ENCODE peak calls at places on chromosomes 1 and 21, in seven cellular contexts. One of them, this sample, is unnamed.

GRCh38 chr1:21904725-21905520 is 32.2 kb downstream of the HSPG2 start:
- DNase-seq in nephron progenitor cell: no peak
- DNase-seq in stimulated activated CD8-positive, alpha-beta memory T cell treated with anti-CD3 and anti-CD28 coated beads, Interleukin-4, amount 100 ng/mL, for 48 hours: peak; percentile 59
- DNase-seq in activated CD4-positive, alpha-beta T cell treated with anti-CD3 and anti-CD28 coated beads for 48 hours: peak; percentile 59
- DNase-seq in CD4-positive, alpha-beta memory T cell: no peak
- DNase-seq in glomerular endothelial cell: peak; percentile 96
- DNase-seq in fibroblast of pulmonary artery: peak; percentile 97
- DNase-seq in this sample: peak; percentile 81

GRCh38 chr1:10252508-10252907 is 42.1 kb downstream of the KIF1B start:
- DNase-seq in nephron progenitor cell: no peak
- DNase-seq in stimulated activated CD8-positive, alpha-beta memory T cell treated with anti-CD3 and anti-CD28 coated beads, Interleukin-4, amount 100 ng/mL, for 48 hours: no peak
- DNase-seq in activated CD4-positive, alpha-beta T cell treated with anti-CD3 and anti-CD28 coated beads for 48 hours: no peak
- DNase-seq in CD4-positive, alpha-beta memory T cell: no peak
- DNase-seq in glomerular endothelial cell: no peak
- DNase-seq in fibroblast of pulmonary artery: peak; percentile 43
- DNase-seq in this sample: peak; percentile 32

GRCh38 chr1:96116707-96117106 is 604.9 kb upstream of the PTBP2 start:
- DNase-seq in nephron progenitor cell: no peak
- DNase-seq in stimulated activated CD8-positive, alpha-beta memory T cell treated with anti-CD3 and anti-CD28 coated beads, Interleukin-4, amount 100 ng/mL, for 48 hours: no peak
- DNase-seq in activated CD4-positive, alpha-beta T cell treated with anti-CD3 and anti-CD28 coated beads for 48 hours: no peak
- DNase-seq in CD4-positive, alpha-beta memory T cell: no peak
- DNase-seq in glomerular endothelial cell: no peak
- DNase-seq in fibroblast of pulmonary artery: no peak
- DNase-seq in this sample: no peak

GRCh38 chr1:7562729-7563605 is 208.1 kb upstream of the VAMP3 start:
- DNase-seq in nephron progenitor cell: no peak
- DNase-seq in stimulated activated CD8-positive, alpha-beta memory T cell treated with anti-CD3 and anti-CD28 coated beads, Interleukin-4, amount 100 ng/mL, for 48 hours: no peak
- DNase-seq in activated CD4-positive, alpha-beta T cell treated with anti-CD3 and anti-CD28 coated beads for 48 hours: no peak
- DNase-seq in CD4-positive, alpha-beta memory T cell: no peak
- DNase-seq in glomerular endothelial cell: no peak
- DNase-seq in fibroblast of pulmonary artery: no peak
- DNase-seq in this sample: no peak

GRCh38 chr1:177091036-177091435 is 73.5 kb downstream of the ASTN1 start:
- DNase-seq in nephron progenitor cell: no peak
- DNase-seq in stimulated activated CD8-positive, alpha-beta memory T cell treated with anti-CD3 and anti-CD28 coated beads, Interleukin-4, amount 100 ng/mL, for 48 hours: no peak
- DNase-seq in activated CD4-positive, alpha-beta T cell treated with anti-CD3 and anti-CD28 coated beads for 48 hours: no peak
- DNase-seq in CD4-positive, alpha-beta memory T cell: no peak
- DNase-seq in glomerular endothelial cell: no peak
- DNase-seq in fibroblast of pulmonary artery: no peak
- DNase-seq in this sample: no peak

GRCh38 chr21:15063821-15064575 is 802 bp downstream of the NRIP1 start:
- DNase-seq in nephron progenitor cell: peak; percentile 54
- DNase-seq in stimulated activated CD8-positive, alpha-beta memory T cell treated with anti-CD3 and anti-CD28 coated beads, Interleukin-4, amount 100 ng/mL, for 48 hours: peak; percentile 43
- DNase-seq in activated CD4-positive, alpha-beta T cell treated with anti-CD3 and anti-CD28 coated beads for 48 hours: peak; percentile 37
- DNase-seq in CD4-positive, alpha-beta memory T cell: no peak
- DNase-seq in glomerular endothelial cell: no peak
- DNase-seq in fibroblast of pulmonary artery: peak; percentile 44
- DNase-seq in this sample: peak; percentile 39

GRCh38 chr1:8170059-8170835 is 144.1 kb upstream of the ERRFI1 start:
- DNase-seq in nephron progenitor cell: no peak
- DNase-seq in stimulated activated CD8-positive, alpha-beta memory T cell treated with anti-CD3 and anti-CD28 coated beads, Interleukin-4, amount 100 ng/mL, for 48 hours: no peak
- DNase-seq in activated CD4-positive, alpha-beta T cell treated with anti-CD3 and anti-CD28 coated beads for 48 hours: no peak
- DNase-seq in CD4-positive, alpha-beta memory T cell: no peak
- DNase-seq in glomerular endothelial cell: no peak
- DNase-seq in fibroblast of pulmonary artery: no peak
- DNase-seq in this sample: no peak

GRCh38 chr1:5892370-5892769 is 99.9 kb downstream of the NPHP4 start:
- DNase-seq in nephron progenitor cell: no peak
- DNase-seq in stimulated activated CD8-positive, alpha-beta memory T cell treated with anti-CD3 and anti-CD28 coated beads, Interleukin-4, amount 100 ng/mL, for 48 hours: no peak
- DNase-seq in activated CD4-positive, alpha-beta T cell treated with anti-CD3 and anti-CD28 coated beads for 48 hours: no peak
- DNase-seq in CD4-positive, alpha-beta memory T cell: no peak
- DNase-seq in glomerular endothelial cell: no peak
- DNase-seq in fibroblast of pulmonary artery: no peak
- DNase-seq in this sample: no peak

GRCh38 chr1:29708818-29709710 is 472.7 kb downstream of the PTPRU start:
- DNase-seq in nephron progenitor cell: peak; percentile 22
- DNase-seq in stimulated activated CD8-positive, alpha-beta memory T cell treated with anti-CD3 and anti-CD28 coated beads, Interleukin-4, amount 100 ng/mL, for 48 hours: peak; percentile 36
- DNase-seq in activated CD4-positive, alpha-beta T cell treated with anti-CD3 and anti-CD28 coated beads for 48 hours: no peak
- DNase-seq in CD4-positive, alpha-beta memory T cell: no peak
- DNase-seq in glomerular endothelial cell: no peak
- DNase-seq in fibroblast of pulmonary artery: peak; percentile 74
- DNase-seq in this sample: peak; percentile 84

GRCh38 chr1:93821412-93822144 is 57.4 kb downstream of the DNTTIP2 start:
- DNase-seq in nephron progenitor cell: no peak
- DNase-seq in stimulated activated CD8-positive, alpha-beta memory T cell treated with anti-CD3 and anti-CD28 coated beads, Interleukin-4, amount 100 ng/mL, for 48 hours: no peak
- DNase-seq in activated CD4-positive, alpha-beta T cell treated with anti-CD3 and anti-CD28 coated beads for 48 hours: no peak
- DNase-seq in CD4-positive, alpha-beta memory T cell: no peak
- DNase-seq in glomerular endothelial cell: no peak
- DNase-seq in fibroblast of pulmonary artery: no peak
- DNase-seq in this sample: no peak

GRCh38 chr1:81912383-81912782 is 111.6 kb downstream of the ADGRL2 start:
- DNase-seq in nephron progenitor cell: no peak
- DNase-seq in stimulated activated CD8-positive, alpha-beta memory T cell treated with anti-CD3 and anti-CD28 coated beads, Interleukin-4, amount 100 ng/mL, for 48 hours: no peak
- DNase-seq in activated CD4-positive, alpha-beta T cell treated with anti-CD3 and anti-CD28 coated beads for 48 hours: no peak
- DNase-seq in CD4-positive, alpha-beta memory T cell: no peak
- DNase-seq in glomerular endothelial cell: no peak
- DNase-seq in fibroblast of pulmonary artery: no peak
- DNase-seq in this sample: no peak

GRCh38 chr1:164805399-164805798 is 246.4 kb downstream of the PBX1 start:
- DNase-seq in nephron progenitor cell: no peak
- DNase-seq in stimulated activated CD8-positive, alpha-beta memory T cell treated with anti-CD3 and anti-CD28 coated beads, Interleukin-4, amount 100 ng/mL, for 48 hours: no peak
- DNase-seq in activated CD4-positive, alpha-beta T cell treated with anti-CD3 and anti-CD28 coated beads for 48 hours: no peak
- DNase-seq in CD4-positive, alpha-beta memory T cell: no peak
- DNase-seq in glomerular endothelial cell: no peak
- DNase-seq in fibroblast of pulmonary artery: peak; percentile 51
- DNase-seq in this sample: peak; percentile 86

GRCh38 chr1:41361495-41362356 is 492 bp downstream of the FOXO6 start:
- DNase-seq in nephron progenitor cell: peak; percentile 55
- DNase-seq in stimulated activated CD8-positive, alpha-beta memory T cell treated with anti-CD3 and anti-CD28 coated beads, Interleukin-4, amount 100 ng/mL, for 48 hours: no peak
- DNase-seq in activated CD4-positive, alpha-beta T cell treated with anti-CD3 and anti-CD28 coated beads for 48 hours: peak; percentile 40
- DNase-seq in CD4-positive, alpha-beta memory T cell: peak; percentile 32
- DNase-seq in glomerular endothelial cell: no peak
- DNase-seq in fibroblast of pulmonary artery: peak; percentile 11
- DNase-seq in this sample: no peak

GRCh38 chr1:67814121-67814772 is 19.0 kb downstream of the GNG12 start:
- DNase-seq in nephron progenitor cell: no peak
- DNase-seq in stimulated activated CD8-positive, alpha-beta memory T cell treated with anti-CD3 and anti-CD28 coated beads, Interleukin-4, amount 100 ng/mL, for 48 hours: no peak
- DNase-seq in activated CD4-positive, alpha-beta T cell treated with anti-CD3 and anti-CD28 coated beads for 48 hours: no peak
- DNase-seq in CD4-positive, alpha-beta memory T cell: no peak
- DNase-seq in glomerular endothelial cell: no peak
- DNase-seq in fibroblast of pulmonary artery: no peak
- DNase-seq in this sample: peak; percentile 63

GRCh38 chr21:39523398-39523797 is 71.6 kb downstream of the SH3BGR start:
- DNase-seq in nephron progenitor cell: no peak
- DNase-seq in stimulated activated CD8-positive, alpha-beta memory T cell treated with anti-CD3 and anti-CD28 coated beads, Interleukin-4, amount 100 ng/mL, for 48 hours: no peak
- DNase-seq in activated CD4-positive, alpha-beta T cell treated with anti-CD3 and anti-CD28 coated beads for 48 hours: no peak
- DNase-seq in CD4-positive, alpha-beta memory T cell: no peak
- DNase-seq in glomerular endothelial cell: no peak
- DNase-seq in fibroblast of pulmonary artery: peak; percentile 7
- DNase-seq in this sample: no peak

GRCh38 chr1:67686272-67687197 is 1.5 kb downstream of the GADD45A start:
- DNase-seq in nephron progenitor cell: peak; percentile 79
- DNase-seq in stimulated activated CD8-positive, alpha-beta memory T cell treated with anti-CD3 and anti-CD28 coated beads, Interleukin-4, amount 100 ng/mL, for 48 hours: peak; percentile 66
- DNase-seq in activated CD4-positive, alpha-beta T cell treated with anti-CD3 and anti-CD28 coated beads for 48 hours: peak; percentile 69
- DNase-seq in CD4-positive, alpha-beta memory T cell: peak; percentile 58
- DNase-seq in glomerular endothelial cell: no peak
- DNase-seq in fibroblast of pulmonary artery: peak; percentile 99
- DNase-seq in this sample: peak; percentile 100

GRCh38 chr1:33342041-33342723 is 21.3 kb upstream of the A3GALT2 start:
- DNase-seq in nephron progenitor cell: peak; percentile 43
- DNase-seq in stimulated activated CD8-positive, alpha-beta memory T cell treated with anti-CD3 and anti-CD28 coated beads, Interleukin-4, amount 100 ng/mL, for 48 hours: no peak
- DNase-seq in activated CD4-positive, alpha-beta T cell treated with anti-CD3 and anti-CD28 coated beads for 48 hours: no peak
- DNase-seq in CD4-positive, alpha-beta memory T cell: no peak
- DNase-seq in glomerular endothelial cell: peak; percentile 71
- DNase-seq in fibroblast of pulmonary artery: peak; percentile 98
- DNase-seq in this sample: peak; percentile 96

GRCh38 chr21:42833859-42834729 is 45.2 kb downstream of the WDR4 start:
- DNase-seq in nephron progenitor cell: no peak
- DNase-seq in stimulated activated CD8-positive, alpha-beta memory T cell treated with anti-CD3 and anti-CD28 coated beads, Interleukin-4, amount 100 ng/mL, for 48 hours: no peak
- DNase-seq in activated CD4-positive, alpha-beta T cell treated with anti-CD3 and anti-CD28 coated beads for 48 hours: no peak
- DNase-seq in CD4-positive, alpha-beta memory T cell: no peak
- DNase-seq in glomerular endothelial cell: no peak
- DNase-seq in fibroblast of pulmonary artery: no peak
- DNase-seq in this sample: no peak

GRCh38 chr1:237059244-237059643 is 17.3 kb downstream of the RYR2 start:
- DNase-seq in nephron progenitor cell: no peak
- DNase-seq in stimulated activated CD8-positive, alpha-beta memory T cell treated with anti-CD3 and anti-CD28 coated beads, Interleukin-4, amount 100 ng/mL, for 48 hours: no peak
- DNase-seq in activated CD4-positive, alpha-beta T cell treated with anti-CD3 and anti-CD28 coated beads for 48 hours: no peak
- DNase-seq in CD4-positive, alpha-beta memory T cell: no peak
- DNase-seq in glomerular endothelial cell: no peak
- DNase-seq in fibroblast of pulmonary artery: no peak
- DNase-seq in this sample: no peak

GRCh38 chr1:87953732-87954344 is 625.2 kb downstream of the LMO4 start:
- DNase-seq in nephron progenitor cell: peak; percentile 54
- DNase-seq in stimulated activated CD8-positive, alpha-beta memory T cell treated with anti-CD3 and anti-CD28 coated beads, Interleukin-4, amount 100 ng/mL, for 48 hours: peak; percentile 55
- DNase-seq in activated CD4-positive, alpha-beta T cell treated with anti-CD3 and anti-CD28 coated beads for 48 hours: peak; percentile 43
- DNase-seq in CD4-positive, alpha-beta memory T cell: peak; percentile 49
- DNase-seq in glomerular endothelial cell: peak; percentile 39
- DNase-seq in fibroblast of pulmonary artery: peak; percentile 86
- DNase-seq in this sample: peak; percentile 85

GRCh38 chr1:223732993-223733798 is 20.9 kb downstream of the CAPN2 start:
- DNase-seq in nephron progenitor cell: no peak
- DNase-seq in stimulated activated CD8-positive, alpha-beta memory T cell treated with anti-CD3 and anti-CD28 coated beads, Interleukin-4, amount 100 ng/mL, for 48 hours: no peak
- DNase-seq in activated CD4-positive, alpha-beta T cell treated with anti-CD3 and anti-CD28 coated beads for 48 hours: no peak
- DNase-seq in CD4-positive, alpha-beta memory T cell: no peak
- DNase-seq in glomerular endothelial cell: no peak
- DNase-seq in fibroblast of pulmonary artery: peak; percentile 58
- DNase-seq in this sample: no peak

GRCh38 chr1:7060826-7061225 is 275.6 kb downstream of the CAMTA1 start:
- DNase-seq in nephron progenitor cell: no peak
- DNase-seq in stimulated activated CD8-positive, alpha-beta memory T cell treated with anti-CD3 and anti-CD28 coated beads, Interleukin-4, amount 100 ng/mL, for 48 hours: no peak
- DNase-seq in activated CD4-positive, alpha-beta T cell treated with anti-CD3 and anti-CD28 coated beads for 48 hours: no peak
- DNase-seq in CD4-positive, alpha-beta memory T cell: no peak
- DNase-seq in glomerular endothelial cell: no peak
- DNase-seq in fibroblast of pulmonary artery: no peak
- DNase-seq in this sample: no peak

GRCh38 chr21:37842163-37842919 is 73.9 kb downstream of the KCNJ6 start:
- DNase-seq in nephron progenitor cell: no peak
- DNase-seq in stimulated activated CD8-positive, alpha-beta memory T cell treated with anti-CD3 and anti-CD28 coated beads, Interleukin-4, amount 100 ng/mL, for 48 hours: no peak
- DNase-seq in activated CD4-positive, alpha-beta T cell treated with anti-CD3 and anti-CD28 coated beads for 48 hours: no peak
- DNase-seq in CD4-positive, alpha-beta memory T cell: no peak
- DNase-seq in glomerular endothelial cell: no peak
- DNase-seq in fibroblast of pulmonary artery: no peak
- DNase-seq in this sample: no peak

GRCh38 chr1:79079770-79080169 is 73.2 kb upstream of the ADGRL4 start:
- DNase-seq in nephron progenitor cell: peak; percentile 18
- DNase-seq in stimulated activated CD8-positive, alpha-beta memory T cell treated with anti-CD3 and anti-CD28 coated beads, Interleukin-4, amount 100 ng/mL, for 48 hours: no peak
- DNase-seq in activated CD4-positive, alpha-beta T cell treated with anti-CD3 and anti-CD28 coated beads for 48 hours: no peak
- DNase-seq in CD4-positive, alpha-beta memory T cell: no peak
- DNase-seq in glomerular endothelial cell: peak; percentile 99
- DNase-seq in fibroblast of pulmonary artery: peak; percentile 92
- DNase-seq in this sample: peak; percentile 91

GRCh38 chr1:219701453-219701852 is 88.5 kb upstream of the ZC3H11B start:
- DNase-seq in nephron progenitor cell: no peak
- DNase-seq in stimulated activated CD8-positive, alpha-beta memory T cell treated with anti-CD3 and anti-CD28 coated beads, Interleukin-4, amount 100 ng/mL, for 48 hours: no peak
- DNase-seq in activated CD4-positive, alpha-beta T cell treated with anti-CD3 and anti-CD28 coated beads for 48 hours: no peak
- DNase-seq in CD4-positive, alpha-beta memory T cell: no peak
- DNase-seq in glomerular endothelial cell: no peak
- DNase-seq in fibroblast of pulmonary artery: no peak
- DNase-seq in this sample: peak; percentile 91

GRCh38 chr1:14476170-14476955 is 122.1 kb upstream of the KAZN start:
- DNase-seq in nephron progenitor cell: no peak
- DNase-seq in stimulated activated CD8-positive, alpha-beta memory T cell treated with anti-CD3 and anti-CD28 coated beads, Interleukin-4, amount 100 ng/mL, for 48 hours: no peak
- DNase-seq in activated CD4-positive, alpha-beta T cell treated with anti-CD3 and anti-CD28 coated beads for 48 hours: no peak
- DNase-seq in CD4-positive, alpha-beta memory T cell: no peak
- DNase-seq in glomerular endothelial cell: no peak
- DNase-seq in fibroblast of pulmonary artery: no peak
- DNase-seq in this sample: no peak

GRCh38 chr1:22930235-22930912 is 42.3 kb downstream of the LACTBL1 start:
- DNase-seq in nephron progenitor cell: peak; percentile 85
- DNase-seq in stimulated activated CD8-positive, alpha-beta memory T cell treated with anti-CD3 and anti-CD28 coated beads, Interleukin-4, amount 100 ng/mL, for 48 hours: peak; percentile 67
- DNase-seq in activated CD4-positive, alpha-beta T cell treated with anti-CD3 and anti-CD28 coated beads for 48 hours: peak; percentile 53
- DNase-seq in CD4-positive, alpha-beta memory T cell: no peak
- DNase-seq in glomerular endothelial cell: no peak
- DNase-seq in fibroblast of pulmonary artery: peak; percentile 42
- DNase-seq in this sample: peak; percentile 34

GRCh38 chr1:20154306-20154831 is 15.2 kb downstream of the PLA2G2F start:
- DNase-seq in nephron progenitor cell: no peak
- DNase-seq in stimulated activated CD8-positive, alpha-beta memory T cell treated with anti-CD3 and anti-CD28 coated beads, Interleukin-4, amount 100 ng/mL, for 48 hours: no peak
- DNase-seq in activated CD4-positive, alpha-beta T cell treated with anti-CD3 and anti-CD28 coated beads for 48 hours: no peak
- DNase-seq in CD4-positive, alpha-beta memory T cell: no peak
- DNase-seq in glomerular endothelial cell: no peak
- DNase-seq in fibroblast of pulmonary artery: no peak
- DNase-seq in this sample: no peak

GRCh38 chr1:44212355-44213221 is 683 bp upstream of the DMAP1 start:
- DNase-seq in nephron progenitor cell: no peak
- DNase-seq in stimulated activated CD8-positive, alpha-beta memory T cell treated with anti-CD3 and anti-CD28 coated beads, Interleukin-4, amount 100 ng/mL, for 48 hours: peak; percentile 55
- DNase-seq in activated CD4-positive, alpha-beta T cell treated with anti-CD3 and anti-CD28 coated beads for 48 hours: peak; percentile 56
- DNase-seq in CD4-positive, alpha-beta memory T cell: peak; percentile 28
- DNase-seq in glomerular endothelial cell: no peak
- DNase-seq in fibroblast of pulmonary artery: no peak
- DNase-seq in this sample: no peak

GRCh38 chr1:204207136-204207616 is 6.6 kb downstream of the GOLT1A start:
- DNase-seq in nephron progenitor cell: peak; percentile 91
- DNase-seq in stimulated activated CD8-positive, alpha-beta memory T cell treated with anti-CD3 and anti-CD28 coated beads, Interleukin-4, amount 100 ng/mL, for 48 hours: peak; percentile 89
- DNase-seq in activated CD4-positive, alpha-beta T cell treated with anti-CD3 and anti-CD28 coated beads for 48 hours: peak; percentile 85
- DNase-seq in CD4-positive, alpha-beta memory T cell: peak; percentile 50
- DNase-seq in glomerular endothelial cell: no peak
- DNase-seq in fibroblast of pulmonary artery: peak; percentile 34
- DNase-seq in this sample: peak; percentile 23

GRCh38 chr1:151867785-151868403 is 14.4 kb upstream of the THEM5 start:
- DNase-seq in nephron progenitor cell: no peak
- DNase-seq in stimulated activated CD8-positive, alpha-beta memory T cell treated with anti-CD3 and anti-CD28 coated beads, Interleukin-4, amount 100 ng/mL, for 48 hours: no peak
- DNase-seq in activated CD4-positive, alpha-beta T cell treated with anti-CD3 and anti-CD28 coated beads for 48 hours: peak; percentile 24
- DNase-seq in CD4-positive, alpha-beta memory T cell: no peak
- DNase-seq in glomerular endothelial cell: no peak
- DNase-seq in fibroblast of pulmonary artery: peak; percentile 94
- DNase-seq in this sample: peak; percentile 85

GRCh38 chr1:167949770-167950169 is 12.9 kb upstream of the MPC2 start:
- DNase-seq in nephron progenitor cell: no peak
- DNase-seq in stimulated activated CD8-positive, alpha-beta memory T cell treated with anti-CD3 and anti-CD28 coated beads, Interleukin-4, amount 100 ng/mL, for 48 hours: no peak
- DNase-seq in activated CD4-positive, alpha-beta T cell treated with anti-CD3 and anti-CD28 coated beads for 48 hours: no peak
- DNase-seq in CD4-positive, alpha-beta memory T cell: no peak
- DNase-seq in glomerular endothelial cell: no peak
- DNase-seq in fibroblast of pulmonary artery: no peak
- DNase-seq in this sample: no peak

GRCh38 chr21:38337793-38338192 is 81.0 kb downstream of the KCNJ15 start:
- DNase-seq in nephron progenitor cell: no peak
- DNase-seq in stimulated activated CD8-positive, alpha-beta memory T cell treated with anti-CD3 and anti-CD28 coated beads, Interleukin-4, amount 100 ng/mL, for 48 hours: no peak
- DNase-seq in activated CD4-positive, alpha-beta T cell treated with anti-CD3 and anti-CD28 coated beads for 48 hours: no peak
- DNase-seq in CD4-positive, alpha-beta memory T cell: no peak
- DNase-seq in glomerular endothelial cell: no peak
- DNase-seq in fibroblast of pulmonary artery: no peak
- DNase-seq in this sample: no peak

GRCh38 chr1:69163779-69164178 is 403.9 kb upstream of the LRRC7 start:
- DNase-seq in nephron progenitor cell: no peak
- DNase-seq in stimulated activated CD8-positive, alpha-beta memory T cell treated with anti-CD3 and anti-CD28 coated beads, Interleukin-4, amount 100 ng/mL, for 48 hours: no peak
- DNase-seq in activated CD4-positive, alpha-beta T cell treated with anti-CD3 and anti-CD28 coated beads for 48 hours: no peak
- DNase-seq in CD4-positive, alpha-beta memory T cell: no peak
- DNase-seq in glomerular endothelial cell: no peak
- DNase-seq in fibroblast of pulmonary artery: no peak
- DNase-seq in this sample: no peak

GRCh38 chr1:116772648-116773045 is 18.4 kb downstream of the CD2 start:
- DNase-seq in nephron progenitor cell: no peak
- DNase-seq in stimulated activated CD8-positive, alpha-beta memory T cell treated with anti-CD3 and anti-CD28 coated beads, Interleukin-4, amount 100 ng/mL, for 48 hours: no peak
- DNase-seq in activated CD4-positive, alpha-beta T cell treated with anti-CD3 and anti-CD28 coated beads for 48 hours: peak; percentile 40
- DNase-seq in CD4-positive, alpha-beta memory T cell: no peak
- DNase-seq in glomerular endothelial cell: no peak
- DNase-seq in fibroblast of pulmonary artery: peak; percentile 74
- DNase-seq in this sample: peak; percentile 61

GRCh38 chr1:75079535-75080290 is 54.5 kb upstream of the LHX8 start:
- DNase-seq in nephron progenitor cell: no peak
- DNase-seq in stimulated activated CD8-positive, alpha-beta memory T cell treated with anti-CD3 and anti-CD28 coated beads, Interleukin-4, amount 100 ng/mL, for 48 hours: no peak
- DNase-seq in activated CD4-positive, alpha-beta T cell treated with anti-CD3 and anti-CD28 coated beads for 48 hours: no peak
- DNase-seq in CD4-positive, alpha-beta memory T cell: no peak
- DNase-seq in glomerular endothelial cell: no peak
- DNase-seq in fibroblast of pulmonary artery: no peak
- DNase-seq in this sample: no peak

GRCh38 chr1:52141513-52142219 is at the start of gene ZFYVE9:
- DNase-seq in nephron progenitor cell: peak; percentile 89
- DNase-seq in stimulated activated CD8-positive, alpha-beta memory T cell treated with anti-CD3 and anti-CD28 coated beads, Interleukin-4, amount 100 ng/mL, for 48 hours: peak; percentile 77
- DNase-seq in activated CD4-positive, alpha-beta T cell treated with anti-CD3 and anti-CD28 coated beads for 48 hours: peak; percentile 76
- DNase-seq in CD4-positive, alpha-beta memory T cell: peak; percentile 70
- DNase-seq in glomerular endothelial cell: no peak
- DNase-seq in fibroblast of pulmonary artery: peak; percentile 81
- DNase-seq in this sample: peak; percentile 72

GRCh38 chr1:63323866-63324778 is 1.8 kb downstream of the FOXD3 start:
- DNase-seq in nephron progenitor cell: peak; percentile 50
- DNase-seq in stimulated activated CD8-positive, alpha-beta memory T cell treated with anti-CD3 and anti-CD28 coated beads, Interleukin-4, amount 100 ng/mL, for 48 hours: no peak
- DNase-seq in activated CD4-positive, alpha-beta T cell treated with anti-CD3 and anti-CD28 coated beads for 48 hours: no peak
- DNase-seq in CD4-positive, alpha-beta memory T cell: no peak
- DNase-seq in glomerular endothelial cell: no peak
- DNase-seq in fibroblast of pulmonary artery: no peak
- DNase-seq in this sample: no peak

This sample was measured in fibroblast of the aortic adventitia.